ENCODE peak calls at places on chromosomes 16 and 17, in six cellular contexts. Z, F, G, X, U and S are unnamed samples.

GRCh38 chr16:35525979-35526590 is 2066.7 kb downstream of the TP53TG3F start:
- DNase-seq in Z (no peak), F (peak; percentile 59), G (no peak), X (no peak), U (no peak), S (no peak)

GRCh38 chr17:28623696-28624095 is 9.7 kb upstream of the RSKR start:
- DNase-seq in Z (no peak), F (no peak), G (no peak), X (no peak), U (no peak), S (no peak)

GRCh38 chr16:15547768-15548096 is 95.2 kb downstream of the MARF1 start:
- DNase-seq in Z (no peak), F (no peak), G (no peak), X (no peak), U (no peak), S (no peak)

GRCh38 chr17:60169921-60170817 is 20.4 kb downstream of the CA4 start:
- DNase-seq in Z (no peak), F (no peak), G (peak; percentile 67), X (peak; percentile 18), U (no peak), S (peak; percentile 57)

GRCh38 chr17:48592592-48592991 is 987 bp downstream of the HOXB5 start:
- DNase-seq in Z (no peak), F (no peak), G (no peak), X (no peak), U (no peak), S (no peak)

GRCh38 chr17:16286009-16286946 is 67.0 kb downstream of the CENPV start:
- DNase-seq in Z (peak; percentile 98), F (peak; percentile 25), G (peak; percentile 72), X (peak; percentile 86), U (peak; percentile 75), S (peak; percentile 99)

GRCh38 chr16:61306204-61306603 is 730.0 kb downstream of the CDH8 start:
- DNase-seq in Z (no peak), F (no peak), G (no peak), X (no peak), U (no peak), S (no peak)

GRCh38 chr17:78316867-78317816 is 42.7 kb downstream of the SOCS3 start:
- DNase-seq in Z (no peak), F (peak; percentile 27), G (no peak), X (no peak), U (no peak), S (peak; percentile 71)

GRCh38 chr17:7380321-7380720 is 568 bp upstream of the TNK1 start:
- DNase-seq in Z (no peak), F (peak; percentile 54), G (peak; percentile 63), X (peak; percentile 11), U (peak; percentile 74), S (no peak)

GRCh38 chr16:22424161-22424937 is 49.9 kb upstream of the CDR2 start:
- DNase-seq in Z (no peak), F (no peak), G (no peak), X (no peak), U (peak; percentile 50), S (peak; percentile 63)

GRCh38 chr17:79981090-79981489 is 54.6 kb downstream of the TBC1D16 start:
- DNase-seq in Z (no peak), F (peak; percentile 22), G (no peak), X (no peak), U (no peak), S (no peak)

GRCh38 chr16:27321013-27321960 is 7.5 kb downstream of the IL4R start:
- DNase-seq in Z (no peak), F (no peak), G (no peak), X (no peak), U (no peak), S (peak; percentile 60)

GRCh38 chr17:55996826-55997225 is 156.4 kb upstream of the ANKFN1 start:
- DNase-seq in Z (no peak), F (no peak), G (no peak), X (no peak), U (no peak), S (peak; percentile 10)

GRCh38 chr16:12225816-12226480 is 249.4 kb downstream of the SNX29 start:
- DNase-seq in Z (no peak), F (no peak), G (no peak), X (no peak), U (no peak), S (peak; percentile 27)

GRCh38 chr17:53823341-53824050 is 769 bp downstream of the KIF2B start:
- DNase-seq in Z (no peak), F (no peak), G (no peak), X (no peak), U (no peak), S (no peak)
- H3K4me3 ChIP-seq in Z (no peak overlapping the region), F (no peak overlapping the region), G (no peak overlapping the region), X (no peak overlapping the region), U (no peak overlapping the region), S (no peak overlapping the region)

GRCh38 chr16:4309102-4309832 is 6.6 kb upstream of the GLIS2 start:
- DNase-seq in Z (no peak), F (no peak), G (no peak), X (no peak), U (no peak), S (no peak)
- TF ChIP-seq CTCF in Z (no peak), F (no peak), G (no peak), X (no peak), U (no peak), S (no peak)

DNA sequence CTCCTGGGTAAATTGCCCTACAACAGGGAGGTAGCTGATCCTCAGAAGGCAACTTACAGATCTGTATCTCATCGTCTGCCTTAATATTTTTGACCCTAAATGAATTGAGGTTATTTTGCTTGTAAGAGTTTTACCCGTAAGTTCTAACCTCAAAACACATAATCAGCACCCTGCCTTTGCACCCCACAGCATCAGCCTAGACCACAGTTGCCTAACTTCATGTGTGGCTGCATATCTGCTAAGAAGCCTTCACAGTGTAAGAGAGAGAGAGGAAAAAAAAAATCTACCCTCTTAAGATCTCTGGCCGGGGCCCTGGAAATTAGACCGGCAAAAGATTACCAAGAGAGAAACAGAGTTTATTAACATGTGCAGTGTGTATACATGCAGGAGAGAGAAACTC is 76.9 kb downstream of the ARHGAP44 start:
- DNase-seq in Z (peak; percentile 32), F (no peak), G (no peak), X (no peak), U (no peak), S (no peak)
- H3K4me3 ChIP-seq in Z (no peak overlapping the region), F (no peak overlapping the region), G (no peak overlapping the region), X (no peak overlapping the region), U (no peak overlapping the region), S (no peak overlapping the region)

GRCh38 chr16:81826523-81826922 is 47.4 kb downstream of the PLCG2 start:
- DNase-seq in Z (peak; percentile 24), F (no peak), G (no peak), X (no peak), U (no peak), S (no peak)

GRCh38 chr16:81823734-81824133 is 44.6 kb downstream of the PLCG2 start:
- DNase-seq in Z (no peak), F (no peak), G (no peak), X (no peak), U (no peak), S (no peak)

GRCh38 chr16:81818514-81819304 is 39.6 kb downstream of the PLCG2 start:
- DNase-seq in Z (peak; percentile 60), F (no peak), G (no peak), X (no peak), U (no peak), S (no peak)

GRCh38 chr16:81821422-81822128 is 42.5 kb downstream of the PLCG2 start:
- DNase-seq in Z (peak; percentile 95), F (no peak), G (no peak), X (no peak), U (no peak), S (no peak)

DNA sequence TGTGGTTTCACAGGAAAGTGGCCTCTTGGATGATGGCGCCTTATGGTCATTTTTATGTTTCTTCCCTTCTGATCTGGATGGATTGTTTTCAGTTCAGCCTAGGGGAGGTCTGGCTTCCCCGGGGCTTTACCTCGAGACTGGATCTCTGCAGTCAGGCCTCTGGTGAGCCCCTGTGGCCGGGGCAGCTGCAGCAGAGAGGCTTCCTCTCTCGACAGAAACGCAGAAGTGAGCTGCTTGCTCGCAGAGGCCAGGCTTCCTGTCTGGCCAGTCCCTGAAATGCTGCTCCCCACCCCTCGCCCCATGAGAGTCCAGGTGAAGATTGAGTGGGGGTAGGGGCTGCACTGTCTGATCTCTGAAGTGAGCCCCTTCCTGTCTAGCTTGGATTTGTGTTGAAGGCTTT is 44.0 kb downstream of the PLCG2 start:
- DNase-seq in Z (peak; percentile 90), F (no peak), G (peak; percentile 27), X (no peak), U (no peak), S (no peak)
- TF ChIP-seq CTCF in Z (no peak), F (no peak), G (no peak), X (no peak), U (no peak), S (no peak)

DNA sequence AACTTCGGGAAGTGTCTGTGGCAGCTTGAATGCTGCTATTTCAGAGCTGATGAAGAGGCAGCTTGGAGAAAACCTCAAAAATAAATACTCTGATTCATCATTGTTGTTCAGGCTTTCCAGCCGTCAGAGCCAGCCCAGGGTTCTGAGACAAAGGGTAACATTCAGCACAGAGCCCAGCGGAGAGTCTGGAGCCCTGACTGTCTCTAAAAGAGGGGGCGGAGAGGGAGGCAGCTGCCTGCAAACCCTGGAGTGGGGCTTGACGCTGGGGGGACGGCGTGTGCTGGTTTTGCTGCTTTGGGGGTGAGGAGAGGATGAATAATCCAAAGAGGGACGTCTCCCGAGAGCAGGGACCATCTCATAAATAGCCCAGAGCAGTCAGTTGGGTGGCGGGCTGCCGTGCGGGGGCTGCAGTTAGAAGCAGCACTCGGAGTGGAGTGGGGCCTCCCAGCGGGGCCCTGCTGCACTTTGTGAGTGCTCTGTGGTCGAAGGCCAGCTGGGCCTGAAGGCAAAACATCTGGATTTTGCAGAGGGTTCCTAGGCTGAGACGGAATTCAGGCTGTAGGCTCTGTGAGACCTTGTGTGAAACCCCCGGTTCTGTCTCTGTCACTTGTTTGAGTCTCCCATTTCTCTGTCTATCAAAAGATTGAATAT is 237.8 kb downstream of the PRKCA start:
- DNase-seq in Z (no peak), F (peak; percentile 48), G (peak; percentile 35), X (no peak), U (peak; percentile 23), S (peak; percentile 95)
- H3K4me3 ChIP-seq in Z (no peak overlapping the region), F (no peak overlapping the region), G (no peak overlapping the region), X (peak overlapping the region; percentile 8), U (peak overlapping the region; percentile 51), S (peak overlapping the region; percentile 9)

GRCh38 chr17:50835563-50836231 is at the start of gene WFIKKN2:
- DNase-seq in Z (no peak), F (no peak), G (no peak), X (no peak), U (no peak), S (no peak)

GRCh38 chr17:50834786-50835562 is 412 bp upstream of the WFIKKN2 start:
- DNase-seq in Z (no peak), F (no peak), G (no peak), X (no peak), U (no peak), S (peak; percentile 29)

GRCh38 chr17:50837980-50838954 is 2.9 kb downstream of the WFIKKN2 start:
- DNase-seq in Z (no peak), F (no peak), G (no peak), X (no peak), U (no peak), S (no peak)

GRCh38 chr17:50837286-50837979 is 2.0 kb downstream of the WFIKKN2 start:
- DNase-seq in Z (no peak), F (no peak), G (no peak), X (no peak), U (no peak), S (no peak)

GRCh38 chr17:50836826-50837225 is 1.4 kb downstream of the WFIKKN2 start:
- DNase-seq in Z (no peak), F (no peak), G (no peak), X (no peak), U (no peak), S (no peak)
- TF ChIP-seq CTCF in Z (no peak), F (no peak), G (no peak), X (no peak), U (no peak), S (no peak)

GRCh38 chr17:65100316-65101140 is 36.6 kb upstream of the RGS9 start:
- DNase-seq in Z (peak; percentile 92), F (peak; percentile 96), G (peak; percentile 87), X (no peak), U (peak; percentile 75), S (peak; percentile 74)
- H3K4me3 ChIP-seq in Z (peak overlapping the region; percentile 85), F (peak overlapping the region; percentile 48), G (peak overlapping the region; percentile 70), X (peak overlapping the region; percentile 52), U (peak overlapping the region; percentile 74), S (peak overlapping the region; percentile 46)